ENCODE peak calls at places on chromosomes 2 and 18, in ten cellular contexts. I, J, W, L, N, M, O, X, Y and G are unnamed samples.

GRCh38 chr2:237244976-237245646 is 159.4 kb downstream of the COPS8 start:
- DNase-seq in O (peak), W (no peak), L (peak), Y (no peak), M (no peak), X (peak), N (no peak), J (peak), I (no peak), G (no peak)

GRCh38 chr2:24917731-24918325 is 2.2 kb downstream of the ADCY3 start:
- DNase-seq in I (no peak), L (no peak), X (no peak), Y (no peak), O (no peak), M (no peak), J (no peak), N (no peak), W (no peak), G (no peak)

GRCh38 chr2:133434962-133435668 is 133.1 kb downstream of the NCKAP5 start:
- DNase-seq in O (peak), N (peak), X (no peak), W (no peak), J (peak), I (no peak), L (peak), Y (peak), M (no peak), G (peak)

GRCh38 chr18:36934884-36935283 is 106.0 kb downstream of the KIAA1328 start:
- DNase-seq in M (no peak), I (no peak), Y (peak), L (peak), X (peak), N (no peak), O (peak), W (no peak), J (peak), G (no peak)

GRCh38 chr2:163345795-163346573 is 389.8 kb downstream of the FIGN start:
- DNase-seq in M (no peak), N (peak), L (peak), Y (no peak), X (peak), O (peak), J (peak), W (peak), I (peak), G (peak)

GRCh38 chr2:109275120-109276040 is 146.4 kb downstream of the SH3RF3 start:
- DNase-seq in M (peak), O (no peak), W (no peak), L (no peak), Y (no peak), J (no peak), X (peak), I (no peak), N (no peak), G (no peak)

GRCh38 chr2:128422571-128422970 is 103.9 kb upstream of the HS6ST1 start:
- DNase-seq in L (peak), W (no peak), Y (no peak), M (no peak), O (peak), I (no peak), N (no peak), J (peak), X (peak), G (no peak)

GRCh38 chr2:200765139-200765951 is 46.4 kb upstream of the BZW1 start:
- DNase-seq in O (peak), W (no peak), L (peak), J (peak), I (no peak), M (no peak), Y (no peak), X (peak), N (no peak), G (peak)

GRCh38 chr2:190432567-190433231 is 24.5 kb downstream of the MFSD6 start:
- DNase-seq in M (no peak), I (no peak), O (no peak), N (no peak), W (no peak), Y (no peak), L (no peak), X (no peak), J (no peak), G (no peak)

GRCh38 chr2:72841462-72842125 is 15.8 kb upstream of the EXOC6B start:
- DNase-seq in W (no peak), M (no peak), X (no peak), J (no peak), I (no peak), N (no peak), O (no peak), L (no peak), Y (no peak), G (no peak)

GRCh38 chr18:55425698-55426097 is 162.3 kb downstream of the TCF4 start:
- DNase-seq in Y (no peak), M (no peak), J (no peak), W (no peak), X (no peak), L (no peak), I (no peak), O (no peak), N (no peak), G (no peak)

GRCh38 chr2:183248866-183249567 is 124.8 kb downstream of the NUP35 start:
- DNase-seq in J (peak), L (peak), O (peak), Y (no peak), I (peak), M (no peak), X (peak), W (no peak), N (peak), G (peak)

GRCh38 chr2:133522204-133522603 is 46.1 kb downstream of the NCKAP5 start:
- DNase-seq in O (no peak), J (no peak), I (no peak), M (no peak), Y (no peak), N (no peak), W (no peak), L (no peak), X (no peak), G (no peak)

GRCh38 chr2:69013123-69013836 is at the start of gene ANTXR1:
- DNase-seq in X (peak), Y (no peak), L (peak), I (no peak), M (no peak), O (peak), J (peak), W (peak), N (peak), G (no peak)

GRCh38 chr2:175383286-175383685 is 201.8 kb upstream of the ATP5MC3 start:
- DNase-seq in N (no peak), W (no peak), L (no peak), J (no peak), Y (no peak), I (no peak), X (no peak), M (no peak), O (no peak), G (no peak)

DNA sequence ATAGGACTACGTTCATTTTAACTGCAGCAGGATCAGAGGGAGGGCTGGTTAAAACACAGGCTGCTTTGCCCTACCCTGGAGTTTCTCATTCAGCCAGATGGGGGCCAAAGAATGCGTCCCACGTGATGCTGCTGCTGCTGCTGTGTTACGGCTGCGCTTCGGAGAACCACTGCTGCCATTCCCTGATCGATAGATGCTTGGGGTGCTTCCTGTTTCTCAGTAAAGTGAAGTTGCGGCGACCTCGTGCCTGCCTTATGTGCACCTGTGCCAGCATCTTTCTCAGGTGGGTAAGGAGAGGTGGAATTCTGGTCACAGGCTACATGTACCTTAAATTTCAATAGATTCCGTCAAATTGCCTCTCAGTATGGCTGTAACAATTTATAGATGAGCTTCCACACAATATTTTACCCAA is 24.7 kb upstream of the TOGARAM2 start:
- DNase-seq in X (peak), O (no peak), Y (no peak), I (no peak), L (peak), W (no peak), M (peak), N (peak), J (peak), G (no peak)
- H3K4me3 ChIP-seq in X (no peak), O (no peak), Y (peak), I (no peak), L (peak), W (no peak), M (peak), N (no peak), J (peak), G (no peak)

DNA sequence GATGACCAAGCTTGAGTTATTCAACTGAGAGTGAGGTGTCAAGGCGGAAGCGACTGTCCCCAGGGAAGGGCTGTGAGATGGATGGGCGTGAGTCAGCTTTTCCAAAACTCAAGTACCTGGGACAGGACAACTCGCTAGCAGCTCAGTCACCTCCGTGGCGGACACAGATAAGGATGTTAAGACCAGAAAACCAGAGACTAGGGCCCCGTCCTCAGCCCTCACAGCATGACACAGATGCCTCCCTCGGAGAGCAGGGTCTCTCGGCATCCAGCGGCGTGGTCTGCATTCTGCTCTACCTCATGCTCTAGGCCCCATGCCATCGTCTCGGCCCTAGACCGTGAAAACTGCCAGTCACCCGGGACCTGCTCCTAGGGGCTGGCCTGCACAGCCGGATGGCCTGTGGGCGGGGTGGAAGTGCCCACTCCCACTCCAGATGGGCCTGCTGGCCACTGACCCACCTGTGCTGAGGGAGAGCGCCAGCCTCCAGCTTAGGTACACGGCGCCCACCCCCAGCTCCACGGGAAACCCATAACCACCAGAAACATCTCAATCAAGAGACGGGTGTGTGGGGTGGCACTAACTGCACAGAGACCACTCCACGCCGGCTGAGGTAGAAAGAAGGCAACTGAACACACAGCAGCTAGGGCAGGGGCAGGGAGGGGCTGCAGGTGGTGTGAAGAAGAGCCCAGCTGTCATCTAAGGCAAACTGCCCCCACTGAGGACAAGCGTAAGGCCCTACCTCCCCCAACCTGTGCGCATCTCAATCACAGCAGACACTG is 39.8 kb downstream of the ANO7 start:
- DNase-seq in X (no peak), Y (no peak), O (no peak), L (peak), I (no peak), W (no peak), N (peak), J (no peak), M (no peak), G (no peak)
- H3K4me3 ChIP-seq in X (no peak), Y (no peak), O (no peak), L (no peak), I (no peak), W (no peak), N (no peak), J (no peak), M (no peak), G (no peak)

GRCh38 chr2:77521482-77521881 is 694 bp downstream of the LRRTM4 start:
- DNase-seq in W (no peak), O (no peak), M (no peak), Y (no peak), X (no peak), J (no peak), I (no peak), L (no peak), N (peak), G (no peak)

GRCh38 chr2:77522883-77523282 is 707 bp upstream of the LRRTM4 start:
- DNase-seq in J (no peak), I (no peak), W (no peak), O (no peak), X (no peak), N (no peak), L (no peak), Y (no peak), M (no peak), G (no peak)

GRCh38 chr2:77520981-77521380 is 1.2 kb downstream of the LRRTM4 start:
- DNase-seq in L (no peak), Y (no peak), M (no peak), W (no peak), O (no peak), N (peak), X (peak), I (no peak), J (no peak), G (no peak)

GRCh38 chr2:77519888-77520506 is 2.2 kb downstream of the LRRTM4 start:
- DNase-seq in N (no peak), J (no peak), L (no peak), I (no peak), Y (no peak), W (no peak), X (no peak), O (no peak), M (no peak), G (no peak)

GRCh38 chr2:77521931-77522470 is at the start of gene LRRTM4:
- DNase-seq in L (no peak), J (no peak), Y (peak), O (no peak), X (peak), N (peak), I (no peak), W (no peak), M (no peak), G (no peak)
- H3K4me3 ChIP-seq in L (no peak), J (no peak), Y (no peak), O (no peak), X (no peak), N (no peak), I (no peak), W (no peak), M (no peak), G (no peak)

GRCh38 chr18:11148655-11149440 is 521 bp downstream of the PIEZO2 start:
- DNase-seq in I (no peak), W (no peak), N (peak), J (no peak), X (no peak), Y (no peak), L (peak), O (no peak), M (no peak), G (no peak)
- H3K4me3 ChIP-seq in I (no peak), W (peak), N (peak), J (no peak), X (peak), Y (peak), L (peak), O (peak), M (no peak), G (no peak)

DNA sequence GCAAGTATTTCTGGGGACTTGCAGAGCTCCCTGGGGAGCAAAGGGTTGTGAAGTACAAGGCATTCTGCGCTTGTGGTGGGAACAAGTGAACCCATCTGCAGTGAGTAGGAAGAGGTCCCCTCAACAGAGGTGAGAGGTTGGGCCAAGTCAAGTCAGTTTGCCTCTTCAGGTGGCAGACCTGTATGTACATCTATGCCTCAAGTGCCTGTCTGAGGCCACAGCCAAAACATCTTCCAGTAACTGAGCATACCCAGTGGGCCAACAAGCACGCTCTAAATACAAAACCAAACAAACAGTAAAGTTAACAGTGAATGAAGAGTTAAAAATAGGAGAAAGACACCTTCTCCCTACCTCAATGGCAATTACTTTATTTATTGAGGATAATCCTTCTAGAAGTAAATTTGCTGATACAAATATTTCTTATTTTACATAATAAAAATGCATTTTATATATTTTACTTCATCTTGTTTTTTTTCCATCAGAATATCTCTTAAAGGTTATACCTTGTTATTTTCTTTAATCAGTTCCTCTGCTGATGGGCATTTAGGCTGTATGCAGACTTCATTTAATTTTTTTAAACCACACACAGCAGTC is 2.5 kb downstream of the GYPC start:
- DNase-seq in I (peak), W (no peak), O (no peak), L (no peak), X (no peak), Y (no peak), J (no peak), M (no peak), N (no peak), G (no peak)
- H3K4me3 ChIP-seq in I (peak), W (no peak), O (no peak), L (peak), X (peak), Y (no peak), J (peak), M (peak), N (no peak), G (no peak)

DNA sequence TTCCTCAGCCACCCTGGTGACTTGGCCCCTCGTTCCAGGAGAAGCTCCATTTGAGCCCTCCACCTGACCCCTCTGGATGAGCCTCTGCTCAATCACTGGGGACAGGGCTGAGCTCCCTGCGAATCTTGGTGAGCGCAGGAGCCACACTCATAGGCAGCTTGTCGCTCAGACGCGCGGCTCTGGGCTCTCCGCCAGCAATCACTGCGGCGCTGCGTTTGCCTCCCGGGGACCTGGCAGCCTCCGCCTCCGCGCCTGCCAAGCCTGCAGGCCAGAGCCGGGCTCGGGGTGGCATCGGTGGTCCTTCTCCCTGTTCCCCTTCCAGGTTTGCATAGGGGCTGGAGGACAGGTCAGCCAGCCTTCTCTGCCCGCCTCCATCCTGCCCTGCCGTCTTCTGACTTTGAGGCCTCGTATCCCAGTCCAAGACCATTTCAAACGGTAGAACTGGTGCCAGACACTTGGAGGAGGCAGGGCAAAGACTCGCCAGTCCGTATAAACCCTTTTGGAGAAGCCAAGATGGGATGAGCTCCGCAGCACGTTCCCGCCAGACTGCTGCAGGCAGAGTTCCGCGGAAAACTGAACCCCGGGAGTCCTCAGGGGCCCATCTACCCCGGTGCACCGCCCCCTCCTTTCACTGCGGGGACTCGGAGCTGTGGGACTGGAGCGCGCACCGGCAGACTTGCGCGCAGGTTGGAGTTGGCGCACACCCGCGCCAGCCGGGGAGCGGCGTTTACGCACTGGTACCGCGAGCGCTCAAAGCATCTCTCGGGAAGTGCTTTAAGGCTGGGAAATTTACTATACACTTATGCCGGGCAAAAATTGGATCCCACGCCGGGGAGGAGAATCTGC is 1.0 kb upstream of the TACR1 start:
- DNase-seq in X (peak), N (peak), Y (no peak), M (no peak), I (no peak), W (peak), L (peak), O (peak), J (peak), G (no peak)
- H3K4me3 ChIP-seq in X (peak), N (peak), Y (peak), M (no peak), I (no peak), W (peak), L (peak), O (peak), J (peak), G (peak)

GRCh38 chr18:78979682-78980278 is at the start of gene SALL3:
- DNase-seq in L (no peak), J (no peak), N (peak), I (no peak), X (no peak), W (no peak), Y (no peak), O (no peak), M (no peak), G (no peak)

GRCh38 chr18:78979058-78979680 is 449 bp upstream of the SALL3 start:
- DNase-seq in J (no peak), O (no peak), Y (no peak), X (no peak), N (peak), M (no peak), L (peak), W (peak), I (no peak), G (no peak)

GRCh38 chr18:78977627-78978271 is 1.9 kb upstream of the SALL3 start:
- DNase-seq in X (no peak), Y (no peak), N (peak), I (no peak), O (no peak), J (no peak), M (no peak), L (no peak), W (no peak), G (no peak)

GRCh38 chr18:78976697-78977626 is 2.7 kb upstream of the SALL3 start:
- DNase-seq in X (no peak), L (no peak), N (peak), J (no peak), Y (no peak), O (no peak), W (no peak), M (no peak), I (no peak), G (no peak)

DNA sequence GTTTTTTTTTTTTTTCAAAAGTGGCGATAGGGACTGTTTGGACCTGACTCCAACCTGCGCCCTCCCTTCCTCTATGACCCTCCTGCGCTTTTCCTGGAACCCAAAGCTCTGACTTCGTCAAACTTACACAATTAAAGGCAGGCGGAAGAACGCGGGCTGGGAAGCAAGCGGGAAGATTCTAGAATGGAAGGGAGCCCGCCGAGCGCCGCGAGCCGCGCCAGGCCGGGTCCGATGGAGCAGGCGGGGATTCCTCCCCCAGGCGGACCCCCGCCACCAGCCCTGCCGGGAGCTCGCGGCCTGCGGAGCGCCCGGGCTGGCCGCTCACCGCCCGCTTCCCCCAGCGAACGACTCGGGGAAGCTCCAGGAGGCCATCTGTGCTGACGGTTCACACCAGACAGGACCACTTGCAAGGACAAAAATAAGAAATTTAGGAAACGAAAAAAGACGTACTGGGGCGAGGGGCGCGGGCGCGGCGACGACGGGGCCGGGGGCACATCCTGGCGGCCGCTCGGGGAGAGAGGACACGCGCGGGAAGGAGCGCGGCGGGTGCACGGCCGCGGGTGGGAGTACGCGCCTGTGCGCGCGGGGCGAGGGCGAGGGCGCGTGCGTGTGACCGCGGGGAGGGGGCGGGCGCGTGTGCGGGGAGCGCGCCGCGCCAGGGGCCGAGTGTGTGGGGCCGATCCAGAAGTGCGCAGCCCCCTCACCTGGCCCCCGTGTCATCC is 1.1 kb upstream of the SALL3 start:
- DNase-seq in J (no peak), M (no peak), W (no peak), N (peak), X (no peak), O (no peak), L (no peak), I (no peak), Y (no peak), G (no peak)
- H3K4me3 ChIP-seq in J (no peak), M (no peak), W (peak), N (peak), X (no peak), O (no peak), L (no peak), I (no peak), Y (no peak), G (no peak)